ENCODE peak calls at places on chromosomes 2 and 18, in five cellular contexts. S is breast epithelium, P is astrocyte, V is neural progenitor cell, W is esophagus squamous epithelium. F is an unnamed sample. For H3K27me3, the result is how much of the 10 kb centered on the place peaks cover.

GRCh38 chr18:9488535-9488934 is 13.2 kb downstream of the RALBP1 start:
- DNase-seq in W (no peak), V (no peak), P (no peak), S (no peak), F (no peak)

GRCh38 chr2:39304200-39304599 is 60.4 kb upstream of the CDKL4 start:
- DNase-seq in P (peak), V (no peak), W (no peak), S (no peak), F (no peak)

GRCh38 chr2:188765522-188765921 is 208.7 kb upstream of the COL3A1 start:
- DNase-seq in P (peak), S (no peak), V (peak), W (no peak), F (no peak)

GRCh38 chr2:28691774-28692281 is 59.8 kb upstream of the PPP1CB start:
- DNase-seq in S (no peak), W (no peak), V (peak), P (peak), F (no peak)

GRCh38 chr2:230900336-230900995 is 24.6 kb downstream of the GPR55 start:
- DNase-seq in V (no peak), W (no peak), P (no peak), S (peak), F (peak)

GRCh38 chr2:128724994-128725393 is 406.3 kb upstream of the HS6ST1 start:
- DNase-seq in S (no peak), P (no peak), V (no peak), W (no peak), F (no peak)

GRCh38 chr18:32219431-32219830 is 29.6 kb downstream of the MEP1B start:
- DNase-seq in V (no peak), S (no peak), W (no peak), P (no peak), F (no peak)

GRCh38 chr18:24111936-24112335 is 26.9 kb upstream of the CABYR start:
- DNase-seq in W (no peak), S (no peak), P (no peak), V (no peak), F (no peak)

GRCh38 chr2:111119847-111120252 is 864 bp upstream of the BCL2L11 start:
- DNase-seq in W (no peak), S (no peak), P (no peak), V (peak), F (peak)

GRCh38 chr2:111117666-111118454 is 2.9 kb upstream of the BCL2L11 start:
- DNase-seq in W (no peak), S (no peak), P (peak), V (peak), F (peak)

GRCh38 chr2:111119004-111119846 is 1.5 kb upstream of the BCL2L11 start:
- DNase-seq in S (no peak), W (no peak), V (peak), P (no peak), F (peak)

GRCh38 chr2:111116843-111117665 is 3.7 kb upstream of the BCL2L11 start:
- DNase-seq in S (peak), V (peak), W (no peak), P (peak), F (peak)

DNA sequence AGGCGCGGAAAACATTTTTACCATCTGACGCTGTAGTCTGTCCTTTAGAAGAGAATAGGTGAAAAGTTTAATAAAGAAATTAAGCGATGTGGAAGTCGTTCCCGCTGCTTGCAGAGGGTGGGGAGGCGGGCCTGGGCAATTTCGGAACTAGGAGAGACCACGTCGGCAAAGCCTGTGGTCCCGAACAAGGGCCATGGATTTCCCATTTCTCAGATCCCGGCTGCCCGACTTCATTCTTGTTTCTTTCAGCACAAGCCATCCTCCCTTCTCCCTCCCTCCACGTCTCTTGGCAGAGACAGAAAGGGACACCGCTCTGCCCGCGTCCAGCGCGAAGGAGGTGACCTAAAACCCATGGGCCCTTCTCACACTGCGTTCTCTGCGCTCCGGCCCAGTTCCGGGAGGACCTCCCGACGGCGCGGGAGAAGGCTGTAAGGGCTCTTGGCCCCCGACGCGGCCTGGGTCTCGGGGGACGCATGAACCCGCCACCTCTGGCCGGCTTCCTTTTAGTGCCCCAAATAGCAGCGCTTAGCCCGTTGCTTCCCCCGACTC is 2.2 kb upstream of the BCL2L11 start:
- DNase-seq in S (no peak), W (no peak), V (peak), P (no peak), F (no peak)
- H3K27ac ChIP-seq in S (no peak), W (peak), V (no peak), P (no peak), F (no peak)

GRCh38 chr18:30870466-30870865 is 172.1 kb downstream of the DSC3 start:
- DNase-seq in W (no peak), V (no peak), P (no peak), S (no peak), F (no peak)
- TF ChIP-seq CTCF in W (no peak), V (no peak), P (no peak), S (no peak), F (no peak)

GRCh38 chr2:19355931-19356544 is 2.4 kb downstream of the OSR1 start:
- DNase-seq in V (peak), S (no peak), P (no peak), W (no peak), F (no peak)
- H3K27me3 ChIP-seq in V (half or more), S (under half), P (half or more), W (under half), F (half or more)

DNA sequence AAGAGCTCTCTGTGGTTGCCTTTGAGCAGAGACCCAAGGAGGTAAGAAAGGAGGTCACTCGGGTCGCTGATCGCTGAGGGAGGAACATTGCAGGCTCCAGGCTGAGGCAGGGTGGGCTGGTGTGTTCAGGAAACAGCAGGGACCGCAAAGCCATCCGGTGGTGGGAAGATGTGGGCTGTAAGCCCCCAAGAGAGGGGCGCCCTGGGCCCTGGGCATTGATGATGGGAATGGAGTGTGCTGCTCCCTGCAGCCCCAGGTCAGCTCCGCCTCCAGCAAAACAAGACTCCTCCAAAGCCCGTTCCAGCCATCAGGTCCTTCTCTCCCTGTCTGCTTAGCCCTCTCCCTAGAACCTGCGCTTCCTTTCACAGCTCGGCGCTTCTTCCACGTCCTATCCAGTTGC is 229.7 kb downstream of the KLHL29 start:
- DNase-seq in S (no peak), P (no peak), V (peak), W (no peak), F (no peak)
- H3K27ac ChIP-seq in S (no peak), P (no peak), V (no peak), W (no peak), F (no peak)

DNA sequence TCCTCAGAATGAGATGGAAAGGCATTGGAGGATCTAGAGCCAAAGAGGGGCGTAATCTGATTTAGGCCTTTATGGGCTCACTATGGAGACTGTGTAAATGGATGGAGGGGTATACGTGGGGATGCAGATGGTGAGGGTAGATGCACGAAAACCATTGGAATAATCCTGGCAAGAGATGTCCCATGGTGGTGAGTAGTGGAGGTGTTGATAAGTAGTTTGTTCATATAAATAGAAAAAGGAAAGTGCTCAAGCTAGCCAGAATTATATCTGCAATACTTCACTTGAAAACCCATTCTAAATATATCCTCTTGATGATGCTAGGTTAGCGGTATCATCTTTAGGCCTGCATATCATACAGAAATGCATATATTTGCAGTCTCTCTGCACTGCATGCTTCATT is 459.7 kb downstream of the CDH2 start:
- DNase-seq in W (no peak), V (no peak), S (no peak), P (no peak), F (no peak)
- TF ChIP-seq CTCF in W (no peak), V (no peak), S (no peak), P (no peak), F (no peak)

GRCh38 chr2:7929276-7929675 is 752.6 kb upstream of the ID2 start:
- DNase-seq in V (no peak), W (no peak), S (no peak), P (no peak), F (no peak)

GRCh38 chr2:7924033-7924762 is 757.7 kb upstream of the ID2 start:
- DNase-seq in W (no peak), S (no peak), V (no peak), P (no peak), F (no peak)

GRCh38 chr2:7930800-7931635 is 750.8 kb upstream of the ID2 start:
- DNase-seq in S (no peak), W (no peak), V (no peak), P (peak), F (no peak)

GRCh38 chr2:7925506-7925905 is 756.4 kb upstream of the ID2 start:
- DNase-seq in P (no peak), S (no peak), W (no peak), V (no peak), F (no peak)

GRCh38 chr2:7927694-7928093 is 754.2 kb upstream of the ID2 start:
- DNase-seq in W (no peak), P (no peak), S (no peak), V (no peak), F (no peak)
- H3K27me3 ChIP-seq in W (under half), P (under half), S (under half), V (under half), F (under half)

GRCh38 chr2:136328396-136328795 is 210.4 kb upstream of the CXCR4 start:
- DNase-seq in S (no peak), V (no peak), W (no peak), P (no peak), F (no peak)

GRCh38 chr2:136324966-136325365 is 207.0 kb upstream of the CXCR4 start:
- DNase-seq in S (no peak), V (no peak), W (no peak), P (no peak), F (no peak)

GRCh38 chr2:136325844-136326291 is 207.9 kb upstream of the CXCR4 start:
- DNase-seq in P (no peak), S (no peak), W (no peak), V (no peak), F (no peak)

GRCh38 chr2:136323935-136324334 is 206.0 kb upstream of the CXCR4 start:
- DNase-seq in W (no peak), V (no peak), S (no peak), P (no peak), F (no peak)

GRCh38 chr2:136327162-136327852 is 209.4 kb upstream of the CXCR4 start:
- DNase-seq in V (no peak), P (peak), W (no peak), S (no peak), F (peak)
- H3K27ac ChIP-seq in V (no peak), P (no peak), W (peak), S (peak), F (peak)